ENCODE peak calls at places on chromosomes 1 and 21, in ten cellular contexts. V, E, L, H, O, U, W, F, M and I are unnamed samples.

GRCh38 chr1:162218975-162219374 is 149.5 kb downstream of the NOS1AP start:
- DNase-seq in V (no peak), O (no peak), E (no peak), M (no peak), F (no peak), U (no peak), L (peak), W (no peak), H (no peak), I (no peak)

GRCh38 chr1:45134468-45134873 is 71.9 kb downstream of the ZSWIM5 start:
- DNase-seq in H (no peak), F (no peak), W (no peak), U (no peak), O (no peak), L (no peak), V (no peak), M (no peak), E (no peak), I (peak)

GRCh38 chr1:115426271-115426771 is 88.3 kb upstream of the NGF start:
- DNase-seq in W (peak), V (peak), U (no peak), M (no peak), F (peak), O (peak), L (no peak), H (peak), E (no peak), I (peak)

GRCh38 chr1:43834280-43835140 is 99.1 kb upstream of the ARTN start:
- DNase-seq in W (peak), O (peak), H (peak), E (peak), U (no peak), M (no peak), L (peak), V (peak), F (no peak), I (peak)

GRCh38 chr1:75614455-75615379 is 3.8 kb upstream of the SLC44A5 start:
- DNase-seq in E (peak), V (peak), H (peak), W (peak), L (peak), F (peak), O (peak), U (no peak), M (peak), I (peak)

GRCh38 chr1:225299624-225300023 is 128.2 kb downstream of the LBR start:
- DNase-seq in H (no peak), L (no peak), U (no peak), O (no peak), M (no peak), F (no peak), V (no peak), W (no peak), E (no peak), I (no peak)

GRCh38 chr1:95232646-95233320 is 1.2 kb upstream of the RWDD3 start:
- DNase-seq in H (peak), M (no peak), F (no peak), E (no peak), L (no peak), V (peak), O (no peak), W (peak), U (no peak), I (no peak)

GRCh38 chr1:197124376-197124775 is 22.1 kb downstream of the ASPM start:
- DNase-seq in F (no peak), W (no peak), L (no peak), E (no peak), O (no peak), U (no peak), M (no peak), V (no peak), H (no peak), I (no peak)

GRCh38 chr1:43704838-43705237 is 2.5 kb upstream of the ST3GAL3 start:
- DNase-seq in V (peak), W (peak), L (no peak), U (no peak), O (no peak), M (peak), E (no peak), F (peak), H (peak), I (no peak)

GRCh38 chr1:23984417-23985186 is 4.5 kb upstream of the SRSF10 start:
- DNase-seq in W (peak), L (peak), U (no peak), E (no peak), V (peak), F (no peak), O (no peak), H (peak), M (no peak), I (peak)

GRCh38 chr1:68051475-68051874 is 1.0 kb upstream of the DIRAS3 start:
- DNase-seq in E (no peak), V (peak), U (no peak), O (peak), H (peak), F (peak), W (peak), M (peak), L (peak), I (peak)

GRCh38 chr1:76862447-76862846 is 4.8 kb upstream of the ST6GALNAC5 start:
- DNase-seq in V (peak), L (no peak), M (no peak), O (peak), E (no peak), F (no peak), W (peak), H (peak), U (no peak), I (no peak)

GRCh38 chr1:62687421-62687902 is 724 bp downstream of the DOCK7 start:
- DNase-seq in O (no peak), M (no peak), V (peak), U (no peak), F (peak), W (peak), L (peak), H (peak), E (peak), I (peak)

GRCh38 chr21:18153063-18153462 is 91.6 kb upstream of the CHODL start:
- DNase-seq in H (no peak), M (no peak), U (no peak), E (no peak), O (no peak), V (no peak), L (no peak), F (no peak), W (peak), I (peak)

GRCh38 chr1:64515427-64515826 is 45.5 kb downstream of the CACHD1 start:
- DNase-seq in L (peak), H (peak), U (no peak), W (peak), V (peak), O (no peak), F (peak), M (no peak), E (no peak), I (no peak)